ENCODE peak calls at places on chromosomes 1 and 21, in four cellular contexts. F, B, T and K are unnamed samples.

GRCh38 chr1:24003331-24003972 is 23.3 kb upstream of the SRSF10 start:
- DNase-seq in B (no peak), F (no peak), T (peak; percentile 86), K (no peak)

GRCh38 chr21:17925900-17926299 is 106.7 kb upstream of the C21orf91 start:
- DNase-seq in B (peak; percentile 12), T (peak; percentile 20), F (no peak), K (no peak)

GRCh38 chr1:210293191-210293607 is 35.5 kb upstream of the HHAT start:
- DNase-seq in F (no peak), B (no peak), T (no peak), K (no peak)

GRCh38 chr1:21344098-21344749 is 54.0 kb upstream of the ECE1 start:
- DNase-seq in T (no peak), B (no peak), F (no peak), K (no peak)

GRCh38 chr1:244614113-244614836 is 38.7 kb upstream of the DESI2 start:
- DNase-seq in B (no peak), F (no peak), T (no peak), K (no peak)

GRCh38 chr1:202069670-202070069 is 53.0 kb upstream of the GPR37L1 start:
- DNase-seq in B (no peak), T (peak; percentile 82), F (no peak), K (no peak)

GRCh38 chr1:152777510-152778137 is 2.7 kb downstream of the LCE1F start:
- DNase-seq in B (peak; percentile 65), T (peak; percentile 30), F (no peak), K (peak; percentile 54)

GRCh38 chr1:86061660-86062059 is 94.9 kb downstream of the COL24A1 start:
- DNase-seq in B (no peak), F (no peak), T (no peak), K (no peak)

GRCh38 chr1:32349211-32349708 is 13.0 kb downstream of the FAM229A start:
- DNase-seq in F (no peak), B (no peak), T (peak; percentile 74), K (no peak)

GRCh38 chr1:192901500-192901899 is 92.7 kb downstream of the RGS2 start:
- DNase-seq in B (no peak), T (no peak), F (no peak), K (no peak)

GRCh38 chr1:203304391-203304918 is 864 bp upstream of the BTG2 start:
- DNase-seq in B (no peak), F (no peak), T (no peak), K (no peak)

GRCh38 chr1:70945676-70946075 is 101.9 kb downstream of the PTGER3 start:
- DNase-seq in F (no peak), B (no peak), T (no peak), K (no peak)
- TF ChIP-seq SP1 in F (no peak), B (no peak), T (no peak), K (no peak)

GRCh38 chr21:36759348-36760083 is 60.6 kb downstream of the SIM2 start:
- DNase-seq in T (no peak), F (no peak), B (no peak), K (peak; percentile 63)
- TF ChIP-seq ELF4 in T (no peak), F (no peak), B (no peak), K (no peak)

GRCh38 chr1:17520473-17521319 is 18.8 kb upstream of the ARHGEF10L start:
- DNase-seq in F (no peak), B (no peak), T (no peak), K (no peak)

GRCh38 chr1:17521946-17522612 is 17.4 kb upstream of the ARHGEF10L start:
- DNase-seq in T (no peak), F (no peak), B (peak; percentile 18), K (no peak)

GRCh38 chr1:17523487-17524029 is 15.9 kb upstream of the ARHGEF10L start:
- DNase-seq in T (no peak), F (no peak), B (no peak), K (no peak)

GRCh38 chr1:17516303-17517214 is 22.9 kb upstream of the ARHGEF10L start:
- DNase-seq in T (peak; percentile 85), F (no peak), B (no peak), K (no peak)

GRCh38 chr1:17520041-17520440 is 19.5 kb upstream of the ARHGEF10L start:
- DNase-seq in F (no peak), B (no peak), T (no peak), K (no peak)
- TF ChIP-seq SP1 in F (no peak), B (no peak), T (no peak), K (no peak)

GRCh38 chr1:54287821-54288220 is 87.9 kb downstream of the MRPL37 start:
- DNase-seq in B (peak; percentile 44), F (no peak), T (no peak), K (no peak)
- TF ChIP-seq ELF4 in B (no peak), F (no peak), T (no peak), K (no peak)

DNA sequence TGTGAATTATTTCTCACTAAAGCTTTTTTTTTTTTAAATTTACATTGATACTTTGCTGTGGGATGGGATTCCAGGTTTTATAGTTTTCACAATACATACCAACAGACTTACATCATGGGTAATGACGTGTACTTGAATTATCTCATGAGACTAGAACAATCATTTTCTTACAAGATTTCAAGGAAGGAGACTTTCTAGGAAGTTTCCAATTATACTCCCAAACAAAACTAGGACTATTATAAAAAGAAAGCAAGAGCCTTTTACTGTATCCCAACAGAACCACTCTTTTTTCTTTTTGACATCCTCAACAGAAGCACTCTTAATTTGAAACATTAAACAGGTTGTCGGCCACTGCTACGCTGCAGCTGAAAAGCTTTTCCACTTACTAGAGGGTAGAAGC is 48.7 kb downstream of the TESK2 start:
- DNase-seq in F (no peak), B (no peak), T (no peak), K (no peak)
- TF ChIP-seq SP1 in F (no peak), B (no peak), T (no peak), K (no peak)

DNA sequence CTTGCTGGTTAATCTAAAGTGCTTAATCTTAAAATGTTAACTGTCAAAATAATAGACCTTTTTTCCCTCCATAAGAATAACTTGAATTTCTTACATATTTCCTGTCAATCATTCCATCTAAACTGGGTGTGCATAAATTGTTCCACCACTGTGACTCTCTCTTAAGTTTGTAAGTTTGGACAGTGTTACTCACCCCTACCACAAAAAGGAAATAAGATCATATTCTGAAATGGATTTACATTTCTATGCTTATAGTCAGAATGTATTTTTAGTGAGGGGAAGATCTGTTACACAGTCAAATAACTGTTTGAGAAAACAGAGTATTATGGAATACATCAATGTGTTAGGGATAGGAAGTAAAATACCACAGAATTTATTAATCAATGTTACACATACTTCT is 109.6 kb upstream of the DPYD start:
- DNase-seq in B (no peak), F (no peak), T (no peak), K (no peak)
- TF ChIP-seq ELF4 in B (no peak), F (no peak), T (no peak), K (no peak)

GRCh38 chr1:178168535-178168934 is 74.6 kb downstream of the RASAL2 start:
- DNase-seq in B (no peak), T (no peak), F (no peak), K (peak; percentile 23)
- TF ChIP-seq SP1 in B (no peak), T (no peak), F (no peak), K (no peak)

DNA sequence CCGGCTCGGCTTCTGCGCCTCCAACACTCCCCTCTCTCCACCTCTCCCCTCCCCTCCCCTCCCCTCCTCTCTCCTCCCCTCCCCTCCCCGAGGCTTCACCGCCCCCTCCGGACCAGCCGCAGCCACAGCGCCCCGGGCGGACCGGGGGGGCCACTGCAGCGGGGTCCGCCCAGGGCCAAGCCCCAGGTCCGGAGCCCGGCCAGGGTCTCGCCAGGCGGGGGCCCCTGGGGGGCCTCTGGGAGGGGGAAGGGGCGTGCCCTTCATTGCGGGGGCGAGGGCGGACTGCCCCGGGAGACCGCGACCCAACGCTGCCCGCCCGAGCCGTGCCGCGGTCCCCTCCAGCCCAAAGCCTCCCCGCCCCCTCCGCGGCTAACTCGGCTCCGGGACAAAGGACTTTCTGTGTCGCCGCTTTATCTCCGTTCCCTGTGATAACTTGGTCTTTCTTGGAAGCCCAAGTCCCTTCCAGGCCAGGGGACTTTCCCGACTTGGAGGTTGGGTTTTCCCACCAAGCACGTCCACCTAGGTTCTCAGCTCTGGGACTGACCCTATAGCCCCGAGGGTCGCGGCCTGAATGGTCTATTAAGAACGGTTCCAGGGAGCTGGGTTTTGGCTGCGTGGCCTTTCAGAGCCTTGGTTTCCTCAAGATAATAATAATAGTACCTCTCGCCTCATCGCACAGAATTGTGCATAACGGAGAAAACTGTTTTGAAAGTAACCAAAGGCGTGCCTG is at the start of gene UBQLN4:
- DNase-seq in B (peak; percentile 91), F (peak; percentile 87), T (peak; percentile 70), K (peak; percentile 92)
- TF ChIP-seq ELF4 in B (no peak), F (no peak), T (peak; percentile 63), K (no peak)

GRCh38 chr1:226863446-226863845 is 7.0 kb upstream of the PSEN2 start:
- DNase-seq in B (no peak), T (no peak), F (no peak), K (no peak)
- TF ChIP-seq SP1 in B (no peak), T (no peak), F (no peak), K (no peak)

DNA sequence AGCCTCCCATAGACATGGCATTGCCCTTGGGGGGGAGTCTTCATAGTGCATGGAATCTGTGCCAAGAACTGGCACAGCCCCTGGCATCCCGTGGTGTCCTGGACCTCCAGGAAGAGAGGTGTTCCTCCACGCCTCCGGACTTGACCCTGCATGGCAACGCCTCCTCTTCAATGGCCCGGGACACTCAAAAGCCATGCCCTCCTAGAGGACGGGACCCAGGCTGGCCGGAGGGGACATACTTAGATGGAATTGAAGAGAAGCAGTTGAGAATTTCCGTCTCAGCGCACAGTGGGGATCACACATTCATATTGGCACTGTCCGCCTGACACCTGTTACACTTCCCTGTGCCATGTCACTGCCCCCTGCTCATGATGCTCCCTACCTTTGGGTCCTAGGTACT is 38.4 kb upstream of the TENT5C start:
- DNase-seq in T (no peak), B (no peak), F (no peak), K (no peak)
- TF ChIP-seq ELF4 in T (no peak), B (no peak), F (no peak), K (no peak)